ENCODE peak calls at places on chromosomes 7 and 10, in four cellular contexts. A, G, X and E are unnamed samples.

GRCh38 chr7:152617056-152617455 is 58.9 kb downstream of the XRCC2 start:
- DNase-seq in G (no peak), A (no peak), X (no peak), E (no peak)

GRCh38 chr7:135260930-135261721 is 27.5 kb downstream of the STRA8 start:
- DNase-seq in X (no peak), G (no peak), A (no peak), E (no peak)

GRCh38 chr10:80509403-80510161 is 28.1 kb upstream of the SH2D4B start:
- DNase-seq in G (peak; percentile 43), A (no peak), X (no peak), E (no peak)

GRCh38 chr7:101558742-101559325 is 70.3 kb downstream of the MYL10 start:
- DNase-seq in A (peak; percentile 2), G (no peak), X (no peak), E (no peak)

GRCh38 chr10:23293145-23293724 is 51.4 kb downstream of the C10orf67 start:
- DNase-seq in G (no peak), X (peak; percentile 46), A (peak; percentile 69), E (peak; percentile 76)

GRCh38 chr7:24129597-24129996 is 154.4 kb upstream of the NPY start:
- DNase-seq in G (no peak), X (no peak), A (no peak), E (no peak)

GRCh38 chr10:133611079-133611478 is 15.5 kb downstream of the FRG2B start:
- DNase-seq in X (no peak), G (no peak), A (no peak), E (no peak)

GRCh38 chr10:99279626-99280111 is 44.0 kb upstream of the HPSE2 start:
- DNase-seq in G (no peak), X (no peak), A (peak; percentile 76), E (no peak)

GRCh38 chr10:57785546-57785945 is 482.1 kb downstream of the IPMK start:
- DNase-seq in A (no peak), G (no peak), X (no peak), E (no peak)

GRCh38 chr10:78255796-78256638 is 222.4 kb downstream of the RPS24 start:
- DNase-seq in X (no peak), G (no peak), A (peak; percentile 16), E (no peak)

GRCh38 chr7:107232568-107233090 is 63.8 kb downstream of the HBP1 start:
- DNase-seq in G (no peak), A (no peak), X (no peak), E (no peak)

GRCh38 chr10:95312264-95312663 is 21.5 kb upstream of the PDLIM1 start:
- DNase-seq in G (no peak), X (no peak), A (peak; percentile 42), E (no peak)

GRCh38 chr7:129830949-129831348 is 121.8 kb downstream of the UBE2H start:
- DNase-seq in X (no peak), A (no peak), G (no peak), E (no peak)

GRCh38 chr10:37456456-37456855 is 331.1 kb downstream of the ANKRD30A start:
- DNase-seq in A (no peak), G (no peak), X (no peak), E (no peak)

GRCh38 chr7:5831196-5831595 is 49.4 kb upstream of the OCM start:
- DNase-seq in X (no peak), A (peak; percentile 17), G (no peak), E (no peak)

GRCh38 chr10:124708922-124709520 is 35.2 kb downstream of the FAM53B start:
- DNase-seq in X (no peak), A (no peak), G (no peak), E (no peak)

GRCh38 chr10:35079267-35079666 is 10.9 kb downstream of the CUL2 start:
- DNase-seq in X (no peak), G (no peak), A (no peak), E (no peak)

GRCh38 chr7:129914536-129915272 is 38.1 kb downstream of the UBE2H start:
- DNase-seq in G (no peak), X (no peak), A (no peak), E (peak; percentile 25)

GRCh38 chr10:44662002-44662401 is 249.1 kb upstream of the TMEM72 start:
- DNase-seq in G (no peak), A (no peak), X (no peak), E (no peak)

GRCh38 chr7:92133133-92133736 is 1.0 kb downstream of the CYP51A1 start:
- DNase-seq in G (no peak), A (no peak), X (no peak), E (peak; percentile 3)

GRCh38 chr7:28389504-28390385 is 22.6 kb upstream of the CREB5 start:
- DNase-seq in X (no peak), G (no peak), A (no peak), E (peak; percentile 3)

GRCh38 chr7:1321411-1322239 is 89.0 kb downstream of the UNCX start:
- DNase-seq in X (no peak), G (no peak), A (no peak), E (no peak)

GRCh38 chr7:44882899-44883298 is 2.4 kb downstream of the PURB start:
- DNase-seq in X (no peak), A (no peak), G (no peak), E (no peak)

GRCh38 chr7:97871659-97872024 is 566 bp downstream of the ASNS start:
- DNase-seq in X (no peak), G (no peak), A (peak; percentile 22), E (peak; percentile 51)

GRCh38 chr10:15416034-15416433 is 44.9 kb upstream of the FAM171A1 start:
- DNase-seq in X (no peak), G (no peak), A (no peak), E (no peak)

GRCh38 chr7:128373588-128373987 is 12.1 kb upstream of the PRRT4 start:
- DNase-seq in G (no peak), X (no peak), A (no peak), E (no peak)

GRCh38 chr10:133151528-133151927 is 8.5 kb upstream of the KNDC1 start:
- DNase-seq in X (no peak), A (no peak), G (no peak), E (no peak)

GRCh38 chr10:31321396-31321941 is 2.5 kb downstream of the ZEB1 start:
- DNase-seq in G (no peak), X (no peak), A (no peak), E (peak; percentile 40)

GRCh38 chr10:9296206-9296605 is 1241.7 kb downstream of the GATA3 start:
- DNase-seq in G (no peak), A (no peak), X (no peak), E (no peak)

DNA sequence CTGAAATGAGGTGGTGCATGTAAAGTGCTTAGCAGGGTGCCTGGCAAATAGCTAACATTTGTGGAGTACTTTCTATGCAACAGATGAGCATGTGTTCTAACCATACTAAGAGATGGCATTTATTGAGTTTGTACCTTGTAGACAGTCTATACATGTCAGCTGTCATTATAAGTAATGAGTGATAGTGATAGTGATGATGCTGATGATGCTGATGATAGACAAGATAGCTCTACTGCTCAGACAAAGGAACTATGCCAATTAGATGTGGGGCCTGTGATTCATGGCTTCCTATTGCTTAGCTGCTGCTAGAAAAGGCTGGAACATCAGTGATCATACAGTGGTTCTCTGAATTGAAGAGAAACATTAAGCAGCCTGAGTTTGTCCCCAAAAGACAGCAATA is 585.8 kb downstream of the KCNMA1 start:
- DNase-seq in A (no peak), G (no peak), X (no peak), E (no peak)
- TF ChIP-seq CTCF in A (no peak), G (no peak), X (no peak), E (no peak)

GRCh38 chr7:73613954-73614735 is 10.2 kb downstream of the MLXIPL start:
- DNase-seq in G (no peak), A (no peak), X (no peak), E (no peak)

GRCh38 chr7:73610105-73610504 is 14.2 kb downstream of the MLXIPL start:
- DNase-seq in A (no peak), G (no peak), X (no peak), E (no peak)

GRCh38 chr7:73615886-73616285 is 8.4 kb downstream of the MLXIPL start:
- DNase-seq in G (no peak), X (no peak), A (no peak), E (no peak)

GRCh38 chr7:73611017-73611555 is 13.2 kb downstream of the MLXIPL start:
- DNase-seq in G (no peak), A (no peak), X (no peak), E (no peak)

GRCh38 chr7:73612598-73613269 is 11.6 kb downstream of the MLXIPL start:
- DNase-seq in G (no peak), X (no peak), A (peak; percentile 52), E (peak; percentile 26)
- TF ChIP-seq CTCF in G (no peak), X (peak; percentile 27), A (no peak), E (no peak)

GRCh38 chr7:12436896-12437535 is 33.4 kb upstream of the VWDE start:
- DNase-seq in X (no peak), A (no peak), G (no peak), E (no peak)
- TF ChIP-seq CTCF in X (no peak), A (no peak), G (no peak), E (no peak)

DNA sequence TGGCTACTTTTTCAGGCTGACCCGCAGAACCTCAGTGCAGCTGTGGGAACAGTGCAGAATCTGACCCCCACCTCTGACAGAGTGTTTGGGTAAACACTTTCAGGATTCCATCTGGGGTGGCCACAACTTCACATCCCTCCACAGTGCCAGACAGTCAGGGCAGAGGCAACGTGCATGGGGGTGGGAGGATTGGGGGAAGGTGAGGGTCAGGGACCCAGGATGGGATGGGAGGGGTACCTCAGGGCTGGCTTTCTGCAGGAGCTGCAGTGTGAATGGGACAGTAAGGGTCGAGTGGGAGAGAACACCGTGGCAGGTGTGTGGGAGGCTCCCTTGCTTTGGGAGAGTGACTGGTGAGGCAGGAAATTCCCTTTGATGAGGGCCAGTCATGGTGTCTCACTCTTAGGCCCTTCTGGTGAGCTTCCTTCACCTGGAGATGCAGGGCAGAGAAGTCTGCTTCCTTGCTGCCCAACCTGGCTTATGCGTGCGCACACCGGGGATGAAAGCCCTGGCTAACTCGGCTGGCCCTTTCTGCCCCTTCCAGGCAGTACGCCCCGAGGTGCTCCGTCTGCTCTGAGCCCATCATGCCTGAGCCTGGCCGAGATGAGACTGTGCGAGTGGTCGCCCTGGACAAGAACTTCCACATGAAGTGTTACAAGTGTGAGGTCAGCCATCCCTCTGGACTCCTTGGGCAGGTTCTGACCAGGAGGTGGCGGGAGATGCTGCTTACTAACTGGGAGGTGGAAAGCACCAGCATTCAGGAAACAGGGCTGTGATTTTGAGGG is 8.4 kb downstream of the ZYX start:
- DNase-seq in A (no peak), G (no peak), X (no peak), E (no peak)
- TF ChIP-seq CTCF in A (no peak), G (no peak), X (no peak), E (no peak)

GRCh38 chr7:110507832-110508231 is 583.1 kb upstream of the LRRN3 start:
- DNase-seq in X (no peak), A (no peak), G (no peak), E (no peak)
- TF ChIP-seq CTCF in X (no peak), A (no peak), G (no peak), E (no peak)

GRCh38 chr7:140695381-140695780 is 1.1 kb upstream of the NDUFB2 start:
- DNase-seq in A (no peak), X (no peak), G (no peak), E (no peak)

GRCh38 chr7:140694592-140694991 is 1.9 kb upstream of the NDUFB2 start:
- DNase-seq in A (no peak), G (no peak), X (no peak), E (no peak)

GRCh38 chr7:140689199-140690152 is 7.0 kb upstream of the NDUFB2 start:
- DNase-seq in X (no peak), A (no peak), G (no peak), E (no peak)

GRCh38 chr7:140688341-140688740 is 8.2 kb upstream of the NDUFB2 start:
- DNase-seq in G (no peak), X (no peak), A (no peak), E (no peak)

GRCh38 chr7:140691368-140692045 is 5.0 kb upstream of the NDUFB2 start:
- DNase-seq in A (no peak), G (no peak), X (no peak), E (no peak)
- TF ChIP-seq CTCF in A (no peak), G (no peak), X (no peak), E (no peak)